ENCODE peak calls at places on chromosomes 13 and 19, in four cellular contexts. N, M, G and F are unnamed samples.

GRCh38 chr13:44653261-44653660 is 77.1 kb upstream of the TSC22D1 start:
- DNase-seq in N (no peak), M (no peak), G (no peak), F (no peak)

GRCh38 chr19:16078759-16079707 is 2.7 kb downstream of the TPM4 start:
- DNase-seq in N (peak; percentile 94), M (peak; percentile 79), G (peak; percentile 94), F (no peak)

GRCh38 chr13:110593430-110594130 is 21.8 kb upstream of the NAXD start:
- DNase-seq in N (no peak), M (peak; percentile 65), G (peak; percentile 77), F (no peak)

GRCh38 chr13:98285317-98285716 is 108.2 kb upstream of the RNF113B start:
- DNase-seq in N (no peak), M (no peak), G (no peak), F (no peak)

GRCh38 chr19:19662866-19663291 is 597 bp downstream of the ATP13A1 start:
- DNase-seq in N (no peak), M (peak; percentile 22), G (peak; percentile 71), F (no peak)

GRCh38 chr13:20428666-20429644 is 96.7 kb downstream of the CRYL1 start:
- DNase-seq in N (no peak), M (no peak), G (no peak), F (no peak)

GRCh38 chr19:31231181-31231580 is 118.1 kb downstream of the TSHZ3 start:
- DNase-seq in N (no peak), M (no peak), G (no peak), F (no peak)

GRCh38 chr13:113843864-113844556 is 19.9 kb downstream of the GAS6 start:
- DNase-seq in N (no peak), M (no peak), G (no peak), F (no peak)

GRCh38 chr19:53034948-53035675 is 9.4 kb upstream of the ERVV-2 start:
- DNase-seq in N (no peak), M (no peak), G (no peak), F (no peak)

GRCh38 chr19:6278740-6279619 is 795 bp downstream of the MLLT1 start:
- DNase-seq in N (no peak), M (no peak), G (no peak), F (no peak)

GRCh38 chr13:106096661-106097092 is 438.8 kb downstream of the EFNB2 start:
- DNase-seq in N (no peak), M (no peak), G (no peak), F (no peak)

GRCh38 chr19:1907563-1908363 is 2.6 kb downstream of the ADAT3 start:
- DNase-seq in N (no peak), M (peak; percentile 55), G (peak; percentile 56), F (no peak)

GRCh38 chr19:10224337-10224736 is 6.8 kb downstream of the S1PR2 start:
- DNase-seq in N (no peak), M (no peak), G (no peak), F (no peak)

DNA sequence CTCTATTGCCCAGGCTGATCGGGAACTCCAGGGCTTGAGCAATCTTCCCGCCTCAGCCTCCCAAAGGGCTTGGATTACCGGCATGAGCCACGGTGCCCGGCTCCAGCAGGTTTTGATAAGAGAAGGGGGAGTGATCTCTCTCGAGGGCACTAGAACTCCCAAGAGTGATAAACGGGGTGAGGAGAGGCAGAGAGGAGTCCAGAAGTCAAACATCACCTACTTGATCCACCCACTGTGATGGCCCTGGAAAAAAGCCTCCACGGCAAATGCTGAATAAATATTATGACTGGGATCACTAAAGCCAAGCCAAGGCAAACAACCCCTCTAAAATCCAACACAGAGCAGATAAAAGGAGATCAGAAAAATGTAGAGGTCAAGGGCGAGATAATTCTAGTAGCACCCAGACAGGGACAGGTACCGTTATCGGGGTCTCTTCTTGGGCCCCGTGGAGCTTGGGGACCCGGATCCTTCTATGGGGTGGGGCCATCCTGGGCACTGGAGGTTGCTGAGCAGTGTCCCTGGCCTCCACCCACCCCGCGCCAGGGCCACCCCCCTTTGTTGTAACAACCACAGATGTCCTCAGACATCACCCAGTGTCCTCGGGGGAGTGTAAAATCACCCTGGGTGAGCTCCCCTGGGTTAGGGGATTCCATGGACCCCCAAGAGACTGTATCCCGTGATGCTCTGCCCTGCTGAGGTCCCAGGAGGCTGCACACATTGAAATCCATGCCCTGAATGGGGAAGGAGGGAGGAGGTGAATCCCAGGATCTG is 3.7 kb upstream of the CREB3L3 start:
- DNase-seq in N (no peak), M (peak; percentile 75), G (no peak), F (no peak)
- TF ChIP-seq CBFB in N (no peak), M (no peak), G (no peak), F (no peak)

GRCh38 chr13:90455861-90456260 is 891.6 kb upstream of the MIR17HG start:
- DNase-seq in N (no peak), M (no peak), G (no peak), F (no peak)

GRCh38 chr13:90448466-90449037 is 898.9 kb upstream of the MIR17HG start:
- DNase-seq in N (no peak), M (no peak), G (no peak), F (no peak)

GRCh38 chr13:90453342-90453741 is 894.1 kb upstream of the MIR17HG start:
- DNase-seq in N (no peak), M (no peak), G (no peak), F (no peak)

GRCh38 chr13:90454002-90454636 is 893.4 kb upstream of the MIR17HG start:
- DNase-seq in N (no peak), M (no peak), G (no peak), F (no peak)
- TF ChIP-seq CBFB in N (no peak), M (no peak), G (no peak), F (no peak)

GRCh38 chr19:41449079-41449864 is 6.3 kb downstream of the ERICH4 start:
- DNase-seq in N (no peak), M (peak; percentile 59), G (peak; percentile 84), F (peak; percentile 89)
- TF ChIP-seq CBFB in N (no peak), M (no peak), G (no peak), F (no peak)

DNA sequence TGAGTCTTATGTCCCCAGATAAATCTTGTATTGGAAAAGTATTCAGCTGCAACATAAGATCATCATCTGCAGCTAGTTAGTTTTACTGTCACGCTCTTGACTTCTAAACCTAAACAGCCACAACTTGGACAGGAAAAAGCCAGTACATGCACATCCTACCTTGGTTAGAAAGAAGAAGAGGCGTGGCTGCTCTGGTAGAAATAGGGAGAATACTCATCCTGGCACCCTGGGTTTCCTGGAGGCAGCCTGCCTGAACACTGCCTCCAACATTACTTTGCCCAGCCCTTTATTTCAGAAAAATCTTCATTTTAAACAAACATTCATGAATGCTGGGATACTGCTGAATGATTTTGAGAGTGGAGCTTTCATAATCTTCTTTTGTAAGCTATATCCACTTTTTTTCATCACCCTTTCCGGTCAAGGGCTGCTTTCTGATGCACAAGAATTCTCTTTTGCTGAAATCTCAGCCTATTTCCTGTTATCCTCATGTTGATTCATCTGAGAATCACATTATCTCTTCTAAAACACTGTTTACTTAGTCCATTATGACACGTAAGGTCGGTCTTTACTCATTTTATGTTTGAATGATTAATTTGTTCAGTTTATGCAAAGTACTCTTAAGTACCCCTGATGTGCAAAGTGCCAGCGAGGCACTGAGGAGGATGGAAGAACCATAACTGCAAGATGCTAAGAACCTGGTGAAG is 55.2 kb downstream of the STARD13 start:
- DNase-seq in N (no peak), M (no peak), G (no peak), F (no peak)
- TF ChIP-seq CBFB in N (no peak), M (no peak), G (no peak), F (no peak)

GRCh38 chr13:100039740-100040139 is 49.2 kb upstream of the PCCA start:
- DNase-seq in N (no peak), M (peak; percentile 80), G (no peak), F (no peak)
- TF ChIP-seq CBFB in N (no peak), M (no peak), G (no peak), F (no peak)

GRCh38 chr13:19157461-19157860 is 24.2 kb downstream of the TUBA3C start:
- DNase-seq in N (no peak), M (no peak), G (no peak), F (no peak)

GRCh38 chr13:19156013-19156825 is 25.4 kb downstream of the TUBA3C start:
- DNase-seq in N (no peak), M (no peak), G (no peak), F (no peak)

GRCh38 chr13:19158526-19158925 is 23.1 kb downstream of the TUBA3C start:
- DNase-seq in N (no peak), M (no peak), G (no peak), F (no peak)

GRCh38 chr13:19159181-19159580 is 22.4 kb downstream of the TUBA3C start:
- DNase-seq in N (no peak), M (no peak), G (no peak), F (no peak)

GRCh38 chr13:19158006-19158405 is 23.6 kb downstream of the TUBA3C start:
- DNase-seq in N (no peak), M (no peak), G (no peak), F (no peak)
- TF ChIP-seq CBFB in N (no peak), M (no peak), G (no peak), F (no peak)

GRCh38 chr19:4216832-4217231 is 12.5 kb upstream of the EBI3 start:
- DNase-seq in N (no peak), M (no peak), G (no peak), F (no peak)
- TF ChIP-seq CBFB in N (no peak), M (no peak), G (no peak), F (no peak)

DNA sequence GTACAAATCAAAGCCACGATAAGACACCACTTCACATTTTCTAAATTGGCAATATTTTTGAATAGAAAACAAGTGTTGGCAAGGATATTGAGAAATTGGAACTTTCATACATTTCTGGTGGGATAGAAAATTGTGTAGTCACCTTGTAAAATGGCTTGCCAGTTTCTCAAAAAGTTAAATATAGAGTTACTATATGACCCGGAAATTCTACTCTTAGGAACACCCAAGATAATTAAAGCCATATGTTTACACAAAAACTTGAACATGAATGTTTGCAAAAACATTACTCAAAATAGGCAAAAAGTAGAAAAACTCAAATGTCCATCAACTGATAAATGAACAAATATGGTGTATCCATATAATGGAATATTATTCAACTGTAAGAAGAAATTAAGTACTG is 552.5 kb downstream of the TBC1D4 start:
- DNase-seq in N (no peak), M (no peak), G (no peak), F (no peak)
- TF ChIP-seq CBFB in N (no peak), M (no peak), G (no peak), F (no peak)